ENCODE peak calls at places on chromosomes 12 and 14, in nine cellular contexts. A is Kasumi-1, J is heart left ventricle, H is endothelial cell, L is NCI-H2081 treated with DMSO at 0.1 percent for 48 hours, M is ovary, Z is T-cell, P is GM12865, K is substantia nigra. T is an unnamed sample.

GRCh38 chr12:6765048-6765633 is 1.0 kb upstream of the PTMS start:
- DNase-seq in A (no peak), H (no peak), Z (no peak), J (no peak), M (no peak), L (no peak), P (no peak), K (no peak), T (no peak)

GRCh38 chr12:46268349-46268616 is 560 bp downstream of the SLC38A1 start:
- DNase-seq in L (no peak), A (no peak), H (no peak), P (no peak), Z (peak; percentile 23), K (no peak), M (peak; percentile 40), J (no peak), T (peak; percentile 42)

GRCh38 chr14:91218041-91218440 is 26.5 kb downstream of the GPR68 start:
- DNase-seq in H (peak; percentile 17), A (no peak), P (no peak), L (no peak), K (no peak), Z (no peak), J (no peak), M (no peak), T (no peak)

GRCh38 chr12:122054842-122055544 is 23.6 kb upstream of the MLXIP start:
- DNase-seq in L (no peak), M (no peak), J (no peak), A (no peak), H (no peak), P (no peak), K (no peak), Z (no peak), T (no peak)

GRCh38 chr12:127742231-127742630 is 524.7 kb upstream of the TMEM132C start:
- DNase-seq in P (no peak), K (no peak), H (no peak), J (no peak), M (no peak), L (no peak), Z (no peak), A (no peak), T (no peak)

GRCh38 chr12:79275631-79276030 is 411.1 kb downstream of the SYT1 start:
- DNase-seq in H (no peak), Z (no peak), P (no peak), A (no peak), M (no peak), J (no peak), K (no peak), L (no peak), T (no peak)

GRCh38 chr12:6250343-6250742 is 50.1 kb downstream of the CD9 start:
- DNase-seq in P (no peak), A (no peak), K (no peak), J (no peak), M (no peak), L (no peak), H (no peak), Z (no peak), T (no peak)

GRCh38 chr12:15801770-15802393 is 12.7 kb upstream of the EPS8 start:
- DNase-seq in A (no peak), J (no peak), L (no peak), K (no peak), H (no peak), M (no peak), Z (no peak), P (no peak), T (no peak)

GRCh38 chr14:105500036-105500725 is 9.1 kb downstream of the TEDC1 start:
- DNase-seq in Z (no peak), H (no peak), M (no peak), K (no peak), J (no peak), L (no peak), P (no peak), A (no peak), T (no peak)

GRCh38 chr12:3962661-3963483 is 89.7 kb upstream of the PARP11 start:
- DNase-seq in L (no peak), A (peak; percentile 60), J (no peak), M (no peak), Z (peak; percentile 79), P (peak; percentile 17), K (no peak), H (no peak), T (no peak)

GRCh38 chr14:97177635-97178034 is 380.5 kb downstream of the VRK1 start:
- DNase-seq in L (no peak), P (peak; percentile 85), M (no peak), J (no peak), Z (no peak), K (no peak), A (no peak), H (peak; percentile 11), T (no peak)

GRCh38 chr12:6338955-6339761 is 2.7 kb downstream of the TNFRSF1A start:
- DNase-seq in P (no peak), K (no peak), M (no peak), A (no peak), Z (no peak), H (no peak), J (no peak), L (no peak), T (no peak)

T was measured in C1 segment of cervical spinal cord.